ENCODE peak calls at places on chromosome 1, in ten cellular contexts. Y, Z, O, K, D, I, P, U, M and H are unnamed samples.

GRCh38 chr1:203777596-203777995 is 12.6 kb downstream of the LAX1 start:
- DNase-seq in Y (no peak), Z (no peak), O (peak), K (no peak), D (no peak), I (no peak), P (no peak), U (no peak), M (no peak), H (no peak)

GRCh38 chr1:38213720-38214367 is 167.3 kb upstream of the POU3F1 start:
- DNase-seq in Y (no peak), Z (no peak), O (no peak), K (no peak), D (no peak), I (no peak), P (no peak), U (no peak), M (no peak), H (no peak)

GRCh38 chr1:175169305-175170018 is 23.1 kb downstream of the KIAA0040 start:
- DNase-seq in Y (no peak), Z (no peak), O (no peak), K (peak), D (no peak), I (no peak), P (no peak), U (no peak), M (no peak), H (no peak)

GRCh38 chr1:167599839-167600581 is 30.0 kb upstream of the RCSD1 start:
- DNase-seq in Y (peak), Z (no peak), O (no peak), K (peak), D (peak), I (no peak), P (no peak), U (no peak), M (no peak), H (peak)

GRCh38 chr1:187471555-187471954 is 642.8 kb downstream of the PLA2G4A start:
- DNase-seq in Y (no peak), Z (no peak), O (no peak), K (no peak), D (no peak), I (no peak), P (no peak), U (no peak), M (no peak), H (no peak)

GRCh38 chr1:209926045-209926444 is 12.0 kb upstream of the SYT14 start:
- DNase-seq in Y (no peak), Z (no peak), O (no peak), K (no peak), D (no peak), I (no peak), P (no peak), U (no peak), M (no peak), H (no peak)

GRCh38 chr1:244325056-244325764 is 126.5 kb downstream of the ADSS2 start:
- DNase-seq in Y (peak), Z (no peak), O (no peak), K (no peak), D (no peak), I (no peak), P (no peak), U (no peak), M (peak), H (no peak)

GRCh38 chr1:226678701-226679100 is 60.4 kb downstream of the ITPKB start:
- DNase-seq in Y (no peak), Z (no peak), O (peak), K (no peak), D (no peak), I (no peak), P (no peak), U (no peak), M (no peak), H (no peak)

GRCh38 chr1:74811421-74812179 is 78.6 kb downstream of the TYW3 start:
- DNase-seq in Y (no peak), Z (no peak), O (no peak), K (no peak), D (peak), I (no peak), P (no peak), U (no peak), M (no peak), H (no peak)

GRCh38 chr1:10873189-10873588 is 76.7 kb upstream of the CASZ1 start:
- DNase-seq in Y (no peak), Z (no peak), O (no peak), K (peak), D (no peak), I (peak), P (no peak), U (no peak), M (no peak), H (no peak)

GRCh38 chr1:160863422-160864131 is 890 bp upstream of the CD244 start:
- DNase-seq in Y (no peak), Z (no peak), O (no peak), K (no peak), D (no peak), I (no peak), P (no peak), U (no peak), M (peak), H (no peak)

GRCh38 chr1:160865316-160865715 is 2.6 kb upstream of the CD244 start:
- DNase-seq in Y (no peak), Z (no peak), O (no peak), K (no peak), D (no peak), I (no peak), P (no peak), U (no peak), M (peak), H (no peak)

GRCh38 chr1:160860840-160861505 is 1.7 kb downstream of the CD244 start:
- DNase-seq in Y (no peak), Z (no peak), O (no peak), K (no peak), D (no peak), I (no peak), P (no peak), U (no peak), M (peak), H (no peak)

GRCh38 chr1:160864173-160864572 is 1.5 kb upstream of the CD244 start:
- DNase-seq in Y (no peak), Z (no peak), O (no peak), K (no peak), D (no peak), I (no peak), P (no peak), U (no peak), M (no peak), H (no peak)

GRCh38 chr1:160862151-160863061 is at the start of gene CD244:
- DNase-seq in Y (peak), Z (no peak), O (no peak), K (no peak), D (peak), I (no peak), P (no peak), U (no peak), M (peak), H (no peak)
- TF ChIP-seq POLR2AphosphoS5 in Y (no peak), Z (no peak), O (no peak), K (no peak), D (no peak), I (no peak), P (no peak), U (no peak), M (no peak), H (no peak)

GRCh38 chr1:161378014-161378413 is 10.3 kb upstream of the CFAP126 start:
- DNase-seq in Y (no peak), Z (no peak), O (no peak), K (no peak), D (no peak), I (no peak), P (no peak), U (no peak), M (no peak), H (no peak)

GRCh38 chr1:161379071-161379470 is 11.4 kb upstream of the CFAP126 start:
- DNase-seq in Y (no peak), Z (no peak), O (no peak), K (no peak), D (no peak), I (peak), P (no peak), U (no peak), M (no peak), H (no peak)

GRCh38 chr1:161381707-161382106 is 14.0 kb upstream of the CFAP126 start:
- DNase-seq in Y (no peak), Z (no peak), O (no peak), K (no peak), D (no peak), I (no peak), P (no peak), U (no peak), M (no peak), H (no peak)

DNA sequence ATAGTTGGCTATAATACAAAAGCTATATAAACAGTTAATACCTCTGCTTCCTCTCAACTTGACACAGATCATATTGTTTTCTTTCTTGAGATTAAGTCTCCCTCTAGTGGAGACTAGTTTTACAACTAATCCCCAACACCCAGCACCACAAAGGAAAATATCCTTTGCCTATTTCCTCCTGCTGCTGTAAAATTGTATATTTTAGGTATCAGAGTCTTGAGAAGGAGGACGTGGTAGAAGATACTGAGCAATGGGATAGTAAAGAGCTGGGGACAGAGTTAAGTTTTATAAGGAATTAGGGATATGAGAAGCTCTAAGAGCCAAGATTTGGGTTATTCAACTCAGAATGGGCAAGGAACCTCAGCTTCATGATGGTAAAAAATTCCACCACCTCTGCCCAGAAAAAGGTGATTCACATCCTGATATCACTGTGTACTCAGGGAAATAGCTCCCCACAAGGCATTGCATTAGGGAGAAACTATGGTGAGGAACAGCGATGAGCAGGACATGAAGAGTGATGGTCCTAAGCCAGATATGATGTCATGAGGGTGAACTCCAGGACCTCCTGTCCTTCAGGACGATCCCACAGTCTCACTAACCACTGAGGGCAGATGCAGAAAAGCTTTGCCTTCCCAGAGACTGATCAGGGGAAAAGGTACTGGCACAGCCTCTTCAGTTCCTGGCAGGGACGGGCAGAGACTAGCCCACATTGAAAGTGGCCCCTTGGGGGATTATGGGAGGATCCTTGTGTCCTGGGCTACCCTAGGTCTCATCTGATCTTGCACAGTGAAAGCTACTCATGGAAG is 14.7 kb upstream of the CFAP126 start:
- DNase-seq in Y (no peak), Z (no peak), O (no peak), K (peak), D (no peak), I (peak), P (no peak), U (no peak), M (peak), H (peak)
- TF ChIP-seq POLR2AphosphoS5 in Y (no peak), Z (no peak), O (peak), K (no peak), D (no peak), I (no peak), P (no peak), U (peak), M (no peak), H (no peak)

GRCh38 chr1:178061632-178062031 is 32.3 kb upstream of the RASAL2 start:
- DNase-seq in Y (no peak), Z (no peak), O (no peak), K (no peak), D (no peak), I (no peak), P (no peak), U (no peak), M (no peak), H (no peak)

GRCh38 chr1:178064191-178064821 is 29.6 kb upstream of the RASAL2 start:
- DNase-seq in Y (no peak), Z (no peak), O (no peak), K (no peak), D (no peak), I (no peak), P (no peak), U (no peak), M (no peak), H (no peak)

GRCh38 chr1:178065250-178065649 is 28.7 kb upstream of the RASAL2 start:
- DNase-seq in Y (no peak), Z (no peak), O (no peak), K (no peak), D (no peak), I (no peak), P (no peak), U (no peak), M (no peak), H (no peak)

DNA sequence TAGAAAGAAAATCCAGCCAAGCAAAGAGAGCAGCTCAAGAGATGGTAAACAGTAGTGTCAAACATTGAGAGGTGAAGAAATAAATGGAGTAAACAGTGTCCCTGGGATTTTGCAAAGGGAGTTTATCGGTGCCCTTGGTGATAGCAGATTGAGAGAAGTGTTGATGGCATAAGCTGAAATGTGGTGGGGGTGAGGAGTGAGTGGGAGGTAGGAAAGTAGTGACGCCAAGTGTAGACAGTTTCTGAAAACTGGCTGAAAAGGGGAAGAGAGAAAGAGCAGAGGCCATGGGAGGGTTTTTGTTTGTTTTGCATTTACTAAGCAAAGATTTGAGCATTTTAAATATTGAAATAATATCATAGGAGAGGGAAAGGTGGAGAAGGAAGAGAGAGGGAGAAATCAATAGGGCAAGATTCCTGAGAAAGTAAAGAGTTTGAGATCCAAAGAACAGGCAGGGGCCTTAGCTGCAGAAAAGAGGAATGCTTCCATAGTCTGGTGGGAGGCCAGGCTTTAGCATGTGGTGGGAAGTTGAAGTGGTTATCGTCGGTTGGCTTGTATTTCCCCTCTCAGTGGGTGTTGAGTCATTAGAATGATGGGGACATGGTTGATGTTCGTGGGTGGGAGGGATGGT is 26.9 kb upstream of the RASAL2 start:
- DNase-seq in Y (no peak), Z (no peak), O (no peak), K (no peak), D (no peak), I (no peak), P (no peak), U (no peak), M (no peak), H (no peak)
- TF ChIP-seq POLR2AphosphoS5 in Y (no peak), Z (no peak), O (no peak), K (no peak), D (no peak), I (no peak), P (peak), U (no peak), M (no peak), H (no peak)

GRCh38 chr1:150579110-150579954 is at the start of gene MCL1:
- DNase-seq in Y (peak), Z (peak), O (peak), K (peak), D (peak), I (peak), P (peak), U (peak), M (peak), H (no peak)
- TF ChIP-seq POLR2AphosphoS5 in Y (peak), Z (peak), O (peak), K (peak), D (peak), I (peak), P (peak), U (peak), M (peak), H (peak)

GRCh38 chr1:109213345-109213823 is 334 bp upstream of the SARS1 start:
- DNase-seq in Y (no peak), Z (no peak), O (no peak), K (no peak), D (no peak), I (no peak), P (no peak), U (no peak), M (peak), H (no peak)
- TF ChIP-seq POLR2AphosphoS5 in Y (no peak), Z (no peak), O (no peak), K (no peak), D (no peak), I (no peak), P (no peak), U (no peak), M (no peak), H (no peak)

GRCh38 chr1:80989455-80989854 is 811.3 kb upstream of the ADGRL2 start:
- DNase-seq in Y (no peak), Z (no peak), O (no peak), K (no peak), D (no peak), I (no peak), P (no peak), U (no peak), M (no peak), H (no peak)
- TF ChIP-seq POLR2AphosphoS5 in Y (no peak), Z (no peak), O (no peak), K (no peak), D (no peak), I (no peak), P (no peak), U (no peak), M (no peak), H (no peak)

GRCh38 chr1:39571178-39571483 is 5.5 kb downstream of the PABPC4 start:
- DNase-seq in Y (no peak), Z (no peak), O (no peak), K (no peak), D (no peak), I (no peak), P (no peak), U (no peak), M (no peak), H (no peak)

GRCh38 chr1:39568208-39568607 is 8.4 kb downstream of the PABPC4 start:
- DNase-seq in Y (no peak), Z (no peak), O (peak), K (no peak), D (no peak), I (no peak), P (no peak), U (no peak), M (no peak), H (no peak)

GRCh38 chr1:39569034-39569433 is 7.6 kb downstream of the PABPC4 start:
- DNase-seq in Y (no peak), Z (no peak), O (no peak), K (no peak), D (no peak), I (no peak), P (no peak), U (no peak), M (no peak), H (no peak)

GRCh38 chr1:39572379-39573096 is 4.1 kb downstream of the PABPC4 start:
- DNase-seq in Y (no peak), Z (no peak), O (no peak), K (no peak), D (no peak), I (no peak), P (no peak), U (no peak), M (no peak), H (no peak)

DNA sequence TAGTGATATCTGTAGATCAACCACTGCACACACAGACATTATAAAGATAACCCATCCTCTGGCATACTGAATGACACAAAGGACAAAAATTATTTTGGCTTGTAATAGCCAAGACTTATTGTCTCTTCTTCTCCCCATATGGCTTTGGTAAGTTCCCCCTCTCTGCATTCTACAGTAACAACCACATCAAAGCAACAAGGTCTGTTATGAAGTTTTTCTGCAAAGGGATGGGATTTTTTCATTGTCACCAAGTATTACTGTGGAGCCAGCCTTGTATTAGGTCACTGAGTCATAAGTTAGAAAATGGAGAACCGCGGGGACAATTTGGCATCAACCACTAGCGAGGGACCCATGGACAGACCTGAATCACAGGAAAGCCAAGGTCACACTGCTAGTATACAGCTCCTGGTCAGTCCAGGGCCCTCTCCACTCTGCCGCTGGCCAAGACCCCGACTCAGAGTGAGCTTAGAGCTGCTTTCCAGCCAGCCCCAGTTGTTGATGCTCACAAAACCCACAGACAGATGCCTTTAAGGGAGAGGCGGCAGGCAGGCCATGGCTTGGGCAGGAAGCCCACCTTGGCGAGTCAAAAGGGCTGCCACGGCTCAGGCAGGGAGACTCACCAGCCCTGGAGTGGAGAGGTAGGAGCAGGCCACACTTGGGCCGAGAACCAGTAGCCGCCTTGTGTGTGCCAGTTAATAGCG is 6.0 kb downstream of the PABPC4 start:
- DNase-seq in Y (no peak), Z (no peak), O (no peak), K (no peak), D (no peak), I (no peak), P (no peak), U (no peak), M (no peak), H (no peak)
- TF ChIP-seq POLR2AphosphoS5 in Y (no peak), Z (no peak), O (no peak), K (no peak), D (no peak), I (no peak), P (no peak), U (no peak), M (no peak), H (no peak)

DNA sequence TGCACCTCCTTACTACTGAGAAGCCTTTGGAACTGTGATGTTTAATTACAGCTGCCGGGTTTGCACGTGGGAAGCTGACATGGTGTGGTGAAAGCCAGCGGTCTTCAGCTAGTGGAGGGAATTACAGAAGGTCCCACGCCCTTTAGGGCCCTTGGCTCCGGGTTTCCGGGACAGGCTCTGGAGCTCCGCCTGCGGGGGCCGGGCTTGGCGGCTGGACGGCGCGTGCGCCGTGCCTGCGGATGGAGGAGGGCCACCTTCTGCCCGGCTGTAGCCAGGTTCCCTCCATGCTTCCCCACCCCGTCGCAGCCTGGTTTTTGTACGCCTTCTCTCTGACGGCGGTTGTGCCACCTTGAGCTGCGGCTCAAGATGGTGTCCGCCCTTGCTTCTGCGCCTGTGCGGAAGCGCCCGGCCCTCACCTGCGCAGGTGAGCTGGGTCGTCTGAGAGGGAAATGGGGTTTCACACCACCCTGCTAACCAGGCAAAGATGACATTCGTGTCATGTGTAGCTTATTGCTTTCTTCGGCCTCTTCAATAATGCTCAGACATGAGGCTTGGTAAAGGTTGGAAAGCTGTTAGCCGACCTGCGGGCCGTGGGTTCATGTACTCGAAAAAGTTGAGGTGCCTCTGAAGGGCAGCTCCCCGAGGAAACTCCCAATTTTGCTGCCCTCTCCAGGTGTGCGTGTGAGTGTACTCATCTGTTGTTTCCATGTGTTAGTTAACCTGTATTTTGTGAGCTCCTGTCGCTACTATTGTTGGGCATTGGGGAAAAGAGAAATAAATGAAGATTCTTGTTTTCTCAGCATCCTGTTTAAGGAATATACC is 36.6 kb upstream of the OPRD1 start:
- DNase-seq in Y (peak), Z (peak), O (peak), K (no peak), D (peak), I (peak), P (peak), U (peak), M (no peak), H (no peak)
- TF ChIP-seq POLR2AphosphoS5 in Y (no peak), Z (no peak), O (peak), K (no peak), D (no peak), I (peak), P (no peak), U (peak), M (peak), H (no peak)